ENCODE peak calls at places on chromosomes 12 and 14, in six cellular contexts. Z is DND-41, T is H9, Q is IMR-90, V is neural progenitor cell, M is fibroblast of lung. R is an unnamed sample. For H3K27me3, the result is how much of the 10 kb centered on the place peaks cover.

GRCh38 chr12:110844551-110845395 is 2.0 kb upstream of the CCDC63 start:
- DNase-seq in V (no peak), Q (no peak), M (peak), T (no peak), Z (no peak), R (no peak)

GRCh38 chr12:12543959-12544358 is 18.7 kb downstream of the DUSP16 start:
- DNase-seq in Z (no peak), T (no peak), M (no peak), V (no peak), Q (no peak), R (no peak)

GRCh38 chr12:116116650-116117424 is 160.7 kb downstream of the MED13L start:
- DNase-seq in M (no peak), Z (no peak), V (no peak), Q (no peak), T (no peak), R (no peak)

GRCh38 chr14:91223028-91223783 is 21.3 kb downstream of the GPR68 start:
- DNase-seq in M (no peak), V (no peak), Q (no peak), Z (no peak), T (no peak), R (no peak)

GRCh38 chr12:93085383-93086287 is 156.5 kb upstream of the EEA1 start:
- DNase-seq in Q (no peak), V (no peak), T (no peak), M (peak), Z (no peak), R (no peak)

GRCh38 chr12:12582895-12583303 is 20.2 kb upstream of the DUSP16 start:
- DNase-seq in Z (no peak), V (no peak), Q (peak), M (peak), T (no peak), R (no peak)

GRCh38 chr14:98704441-98704840 is 567.6 kb downstream of the BCL11B start:
- DNase-seq in M (no peak), V (no peak), Q (no peak), T (no peak), Z (peak), R (no peak)

GRCh38 chr12:101653030-101653429 is 44.4 kb upstream of the CHPT1 start:
- DNase-seq in Q (no peak), Z (no peak), M (no peak), V (no peak), T (no peak), R (no peak)

GRCh38 chr12:7346571-7347225 is 42.8 kb downstream of the ACSM4 start:
- DNase-seq in M (no peak), Z (peak), V (no peak), T (no peak), Q (no peak), R (no peak)

GRCh38 chr14:22520235-22520634 is 68.8 kb downstream of the DAD1 start:
- DNase-seq in V (no peak), M (peak), T (no peak), Q (peak), Z (no peak), R (no peak)

GRCh38 chr12:52683575-52684300 is 3.5 kb upstream of the KRT1 start:
- DNase-seq in Z (no peak), V (no peak), T (no peak), M (no peak), Q (no peak), R (no peak)

GRCh38 chr12:122726056-122726558 is 4.5 kb downstream of the HCAR1 start:
- DNase-seq in Z (no peak), M (no peak), T (peak), V (no peak), Q (no peak), R (peak)

GRCh38 chr12:126084480-126084879 is 1019.2 kb downstream of the AACS start:
- DNase-seq in T (no peak), Z (no peak), Q (no peak), M (no peak), V (no peak), R (no peak)

GRCh38 chr12:116136340-116136739 is 141.2 kb downstream of the MED13L start:
- DNase-seq in M (peak), Z (no peak), T (no peak), V (no peak), Q (peak), R (no peak)

GRCh38 chr12:109191621-109192250 is 75.3 kb downstream of the ACACB start:
- DNase-seq in Q (no peak), M (no peak), V (no peak), Z (no peak), T (no peak), R (peak)

GRCh38 chr14:33986804-33987203 is 35.9 kb upstream of the EGLN3 start:
- DNase-seq in Z (no peak), V (no peak), T (no peak), M (peak), Q (peak), R (no peak)

GRCh38 chr12:38316391-38317129 is at the start of gene ALG10B:
- DNase-seq in T (peak), M (peak), Q (peak), Z (peak), V (peak), R (peak)

GRCh38 chr14:20606190-20606901 is 15.2 kb upstream of the RNASE12 start:
- DNase-seq in M (peak), Z (no peak), V (peak), T (peak), Q (peak), R (peak)

GRCh38 chr12:25130741-25131188 is 64.2 kb downstream of the DNAI7 start:
- DNase-seq in V (peak), Z (no peak), T (no peak), Q (peak), M (peak), R (no peak)

GRCh38 chr14:90649096-90649495 is 167.1 kb downstream of the TTC7B start:
- DNase-seq in M (peak), V (no peak), Q (peak), Z (no peak), T (no peak), R (no peak)

GRCh38 chr12:52499836-52500560 is 6.9 kb upstream of the KRT6A start:
- DNase-seq in V (no peak), Z (no peak), M (peak), Q (peak), T (no peak), R (no peak)

DNA sequence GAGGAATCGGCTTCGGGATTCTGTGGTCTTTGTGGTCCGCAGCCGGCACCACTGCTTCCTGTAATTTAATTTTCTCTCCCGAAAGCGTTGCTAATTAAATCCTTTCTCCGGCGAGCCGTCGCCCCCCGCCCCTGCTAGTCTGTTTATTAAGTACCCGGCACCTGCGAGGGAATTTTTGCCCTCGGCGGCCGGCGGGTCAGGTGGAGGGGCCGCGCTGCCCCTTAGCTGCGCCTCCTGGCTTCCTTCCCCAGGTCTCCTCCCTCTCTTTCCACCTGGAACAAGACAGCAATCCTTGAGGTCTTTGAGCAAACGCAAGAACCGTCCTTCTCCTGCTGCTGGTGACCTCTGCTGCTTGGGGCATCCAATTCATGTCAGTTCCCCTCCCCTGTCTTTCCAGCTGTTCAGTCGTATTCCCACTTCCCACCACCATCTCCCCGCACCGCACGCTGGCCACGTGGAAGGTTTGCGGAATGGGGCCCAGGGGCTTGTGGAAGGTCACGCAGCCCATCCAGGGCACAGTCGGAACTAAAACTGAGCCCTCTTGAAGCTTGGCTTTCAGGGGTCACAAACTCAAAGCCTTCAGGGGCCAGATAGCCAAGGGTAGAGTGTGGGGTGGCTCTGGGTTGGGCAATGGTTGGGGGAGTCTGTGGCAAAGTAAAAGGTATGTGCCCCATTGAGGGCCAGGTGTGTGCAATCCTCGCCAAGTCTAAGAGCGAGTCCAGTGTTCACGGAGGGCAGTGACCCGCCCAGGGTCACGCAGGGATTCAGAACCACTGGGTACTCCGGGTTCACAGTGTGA is 16.1 kb downstream of the ZDHHC22 start:
- DNase-seq in V (peak), M (no peak), Q (no peak), T (peak), Z (no peak), R (peak)
- H3K9ac ChIP-seq in V (no peak), M (no peak), Q (no peak), T (no peak), Z (no peak), R (peak)

DNA sequence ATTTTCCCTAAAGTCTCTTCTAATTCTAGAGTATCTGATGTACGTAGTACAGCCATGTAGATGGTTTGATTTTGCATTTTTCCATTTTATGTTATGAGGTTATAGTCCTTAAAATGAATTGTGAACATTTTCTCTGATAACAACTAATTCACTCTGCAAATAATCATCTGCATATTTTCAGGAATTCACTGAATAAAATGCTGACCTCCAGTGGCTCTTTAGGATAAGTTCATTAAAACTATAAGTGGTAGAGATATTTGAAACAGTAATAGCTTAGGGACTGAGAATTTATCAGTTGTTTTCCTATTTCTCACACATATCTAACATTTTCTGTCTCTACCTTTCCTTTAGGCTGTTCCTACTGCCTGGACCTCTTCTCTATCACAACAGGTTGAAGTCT is 4.4 kb downstream of the MSRB3 start:
- DNase-seq in V (no peak), Q (no peak), M (peak), T (no peak), Z (no peak), R (no peak)
- TF ChIP-seq CTCF in V (no peak), Q (no peak), M (no peak), T (no peak), Z (peak), R (no peak)

GRCh38 chr12:15770581-15770980 is 18.6 kb downstream of the EPS8 start:
- DNase-seq in Z (no peak), M (no peak), Q (no peak), T (no peak), V (no peak), R (no peak)
- H3K27me3 ChIP-seq in Z (under half), M (under half), Q (under half), T (under half), V (under half), R (under half)

GRCh38 chr14:68950111-68950510 is 29.0 kb downstream of the ACTN1 start:
- DNase-seq in Z (no peak), M (peak), V (no peak), T (no peak), Q (peak), R (no peak)

GRCh38 chr14:68947802-68948201 is 31.3 kb downstream of the ACTN1 start:
- DNase-seq in T (no peak), M (peak), V (peak), Q (peak), Z (no peak), R (no peak)

GRCh38 chr14:68948686-68949085 is 30.4 kb downstream of the ACTN1 start:
- DNase-seq in V (no peak), Q (no peak), T (no peak), Z (no peak), M (no peak), R (no peak)

GRCh38 chr14:68951051-68951797 is 27.9 kb downstream of the ACTN1 start:
- DNase-seq in Z (no peak), M (peak), Q (peak), T (no peak), V (no peak), R (no peak)

DNA sequence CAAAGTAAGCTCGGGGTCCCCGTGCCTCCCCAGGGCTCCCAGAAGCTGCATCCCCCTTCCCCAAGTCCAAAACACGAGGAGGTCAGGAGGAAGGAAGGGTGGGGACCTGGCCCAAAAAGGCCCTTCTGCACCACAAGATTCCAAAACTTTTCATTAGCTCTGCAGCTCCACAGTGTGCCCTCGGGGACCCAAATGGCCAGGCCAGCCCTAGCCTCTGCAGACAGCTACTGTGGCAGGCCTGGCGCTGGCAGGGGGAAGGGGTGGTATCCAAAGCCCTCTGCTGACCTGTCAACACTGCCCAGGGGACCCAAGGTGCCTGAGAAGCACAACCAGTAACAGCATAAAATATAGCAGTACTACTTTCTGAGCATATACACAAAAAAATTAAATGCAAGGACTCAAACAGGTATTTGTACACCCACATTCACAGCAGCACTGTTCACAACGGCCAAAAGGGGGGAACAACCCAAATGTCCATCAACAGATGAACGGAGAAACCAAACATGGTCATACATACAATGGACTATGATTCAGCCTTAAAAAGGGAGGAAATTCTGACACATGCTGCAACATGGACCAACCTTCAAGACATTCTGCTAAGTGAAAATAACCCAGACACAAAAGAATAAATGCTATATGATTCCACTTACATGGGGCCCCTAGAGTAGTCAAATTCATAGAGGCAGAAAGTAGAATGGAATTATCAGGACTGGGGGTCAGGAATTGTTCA is 29.7 kb downstream of the ACTN1 start:
- DNase-seq in T (no peak), M (no peak), V (no peak), Z (no peak), Q (no peak), R (no peak)
- H3K9ac ChIP-seq in T (no peak), M (no peak), V (no peak), Z (no peak), Q (peak), R (no peak)

DNA sequence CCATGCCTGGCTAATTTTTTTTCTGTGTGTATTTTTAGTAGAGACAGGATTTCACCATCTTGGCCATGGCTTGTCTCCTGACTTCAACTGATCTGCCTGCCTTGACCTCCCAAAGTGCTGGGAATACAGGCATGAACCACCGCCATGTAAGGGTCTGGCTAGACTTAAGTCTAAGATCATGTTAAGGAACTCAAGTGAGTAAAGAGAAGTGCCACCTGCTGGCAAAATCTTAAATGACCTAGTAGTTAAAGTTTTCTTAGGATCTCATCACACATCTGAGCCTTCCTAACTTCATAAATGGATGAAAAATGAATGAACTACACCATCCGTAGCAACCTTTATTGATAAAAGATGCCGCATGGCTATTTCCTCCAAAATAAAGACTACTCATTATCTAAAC is 1.7 kb upstream of the C12orf56 start:
- DNase-seq in V (peak), Z (no peak), M (peak), T (no peak), Q (peak), R (peak)
- TF ChIP-seq CTCF in V (peak), Z (peak), M (peak), T (peak), Q (peak), R (peak)

GRCh38 chr14:64845878-64846277 is 33.8 kb downstream of the SPTB start:
- DNase-seq in T (no peak), M (no peak), V (peak), Z (no peak), Q (peak), R (no peak)

GRCh38 chr14:64841772-64842490 is 37.8 kb downstream of the SPTB start:
- DNase-seq in Q (no peak), V (peak), M (no peak), Z (no peak), T (no peak), R (peak)

GRCh38 chr14:64844993-64845536 is 34.6 kb downstream of the SPTB start:
- DNase-seq in T (no peak), M (no peak), V (no peak), Q (no peak), Z (no peak), R (no peak)

GRCh38 chr14:64841121-64841611 is 38.5 kb downstream of the SPTB start:
- DNase-seq in M (peak), Z (no peak), Q (peak), V (peak), T (peak), R (peak)

DNA sequence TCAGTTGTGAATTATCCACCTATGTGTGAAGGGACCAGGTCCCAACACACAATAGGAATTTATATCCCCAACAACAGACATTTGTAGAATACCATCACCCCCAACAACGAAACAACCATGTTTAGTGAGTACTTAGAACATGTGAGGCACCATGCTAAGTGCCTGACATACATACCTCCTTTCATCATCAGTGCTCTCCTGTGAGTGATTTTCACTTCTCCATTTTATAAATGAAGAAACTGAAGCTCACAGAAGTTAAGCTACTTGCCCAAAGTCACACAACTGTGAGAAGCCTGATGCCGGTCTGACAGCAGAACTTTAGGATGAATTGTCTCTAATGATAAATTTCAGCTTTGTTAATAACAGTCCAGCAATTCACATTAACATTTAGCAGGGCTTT is 35.4 kb downstream of the SPTB start:
- DNase-seq in M (no peak), V (no peak), Z (no peak), Q (no peak), T (no peak), R (no peak)
- H3K27me3 ChIP-seq in M (under half), V (under half), Z (under half), Q (under half), T (under half), R (under half)

DNA sequence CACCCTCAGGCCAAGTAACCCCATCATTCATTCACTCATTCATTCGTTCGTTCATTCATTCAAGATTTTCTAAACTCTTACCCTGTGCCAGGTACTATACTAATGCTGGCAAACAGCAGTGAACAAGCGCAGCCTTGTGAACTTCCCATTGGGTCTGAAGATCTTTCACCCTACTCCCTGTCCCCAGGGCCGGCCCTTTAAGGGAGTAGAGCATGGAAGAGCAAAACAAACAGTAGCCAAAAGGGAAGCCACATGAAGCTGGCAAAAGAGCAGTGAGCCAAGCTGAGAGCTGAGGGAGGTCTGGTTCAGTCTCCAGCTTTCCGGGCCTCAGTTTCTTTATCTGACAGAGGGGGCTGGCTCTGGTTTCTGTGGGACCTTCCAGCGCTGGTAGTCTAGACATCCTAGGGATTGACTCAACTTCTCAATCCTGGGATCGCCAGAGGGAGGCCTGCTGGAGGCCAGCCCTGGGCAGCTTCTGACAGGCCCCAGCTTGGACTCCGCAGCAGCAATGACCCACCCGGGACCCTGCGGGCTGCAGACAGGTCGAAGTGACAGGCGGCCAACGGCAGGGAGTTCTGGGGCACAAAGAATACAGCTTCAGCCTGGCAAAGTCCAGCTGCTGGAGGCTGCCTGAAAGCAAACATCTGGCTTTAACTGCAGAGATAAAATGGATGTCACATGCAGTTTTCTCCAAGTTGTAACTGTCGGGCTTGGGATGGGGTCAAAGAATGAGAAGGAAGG is 27.1 kb downstream of the ACTN1 start:
- DNase-seq in Q (no peak), M (no peak), V (no peak), Z (no peak), T (no peak), R (no peak)
- H3K9ac ChIP-seq in Q (peak), M (peak), V (no peak), Z (no peak), T (no peak), R (no peak)

GRCh38 chr12:119665164-119665929 is 2.6 kb upstream of the PRKAB1 start:
- DNase-seq in Q (no peak), V (no peak), Z (no peak), T (no peak), M (no peak), R (no peak)

GRCh38 chr12:119664642-119665041 is 3.3 kb upstream of the PRKAB1 start:
- DNase-seq in T (no peak), M (no peak), V (no peak), Q (no peak), Z (no peak), R (no peak)

GRCh38 chr12:119661882-119662281 is 6.1 kb upstream of the PRKAB1 start:
- DNase-seq in Z (no peak), V (no peak), Q (no peak), T (no peak), M (no peak), R (no peak)

GRCh38 chr12:119660074-119660473 is 7.9 kb upstream of the PRKAB1 start:
- DNase-seq in Q (no peak), Z (no peak), M (no peak), T (no peak), V (no peak), R (no peak)

GRCh38 chr12:119659289-119659897 is 8.5 kb upstream of the PRKAB1 start:
- DNase-seq in Q (peak), T (no peak), Z (peak), V (peak), M (peak), R (peak)
- TF ChIP-seq CTCF in Q (peak), T (peak), Z (peak), V (peak), M (peak), R (peak)

R was measured in endodermal cell.